ENCODE peak calls at places on chromosome 21, in six cellular contexts. X is nephron progenitor cell; D is GM12891; R is progenitor cell of endocrine pancreas; Y is activated CD4-positive, alpha-beta T cell treated with anti-CD3 and anti-CD28 coated beads for 24 hours; V is activated CD8-positive, alpha-beta memory T cell treated with anti-CD3 and anti-CD28 coated beads for 48 hours. G is an unnamed sample.

GRCh38 chr21:44392916-44393315 is 39.5 kb downstream of the TRPM2 start:
- DNase-seq in X (no peak), D (no peak), R (no peak), Y (no peak), V (no peak), G (no peak)

GRCh38 chr21:41671212-41671762 is 95.6 kb downstream of the RIPK4 start:
- DNase-seq in X (no peak), D (no peak), R (no peak), Y (no peak), V (no peak), G (no peak)

GRCh38 chr21:38156200-38156599 is 100.6 kb upstream of the KCNJ15 start:
- DNase-seq in X (no peak), D (no peak), R (no peak), Y (no peak), V (no peak), G (no peak)

GRCh38 chr21:44814498-44815023 is 3.3 kb downstream of the SUMO3 start:
- DNase-seq in X (no peak), D (no peak), R (no peak), Y (no peak), V (no peak), G (no peak)

GRCh38 chr21:45300786-45301520 is 13.3 kb upstream of the POFUT2 start:
- DNase-seq in X (no peak), D (no peak), R (no peak), Y (no peak), V (no peak), G (no peak)

GRCh38 chr21:33299181-33299752 is 25.5 kb upstream of the IFNAR1 start:
- DNase-seq in X (no peak), D (peak), R (no peak), Y (peak), V (no peak), G (peak)

GRCh38 chr21:45615145-45615711 is 28.3 kb upstream of the PCBP3 start:
- DNase-seq in X (no peak), D (peak), R (no peak), Y (peak), V (peak), G (no peak)

GRCh38 chr21:29208666-29209059 is 78.2 kb downstream of the MAP3K7CL start:
- DNase-seq in X (no peak), D (no peak), R (no peak), Y (no peak), V (no peak), G (no peak)

GRCh38 chr21:15211491-15212133 is 146.8 kb upstream of the NRIP1 start:
- DNase-seq in X (no peak), D (no peak), R (no peak), Y (no peak), V (no peak), G (no peak)

GRCh38 chr21:34243562-34243961 is 120.2 kb upstream of the KCNE2 start:
- DNase-seq in X (peak), D (no peak), R (no peak), Y (peak), V (no peak), G (peak)

GRCh38 chr21:37580690-37581089 is 214.1 kb downstream of the DYRK1A start:
- DNase-seq in X (no peak), D (no peak), R (no peak), Y (no peak), V (no peak), G (no peak)

GRCh38 chr21:35641271-35642016 is 418.9 kb downstream of the SETD4 start:
- DNase-seq in X (no peak), D (no peak), R (no peak), Y (no peak), V (no peak), G (no peak)

GRCh38 chr21:36861924-36862323 is 104.5 kb downstream of the HLCS start:
- DNase-seq in X (no peak), D (no peak), R (no peak), Y (no peak), V (no peak), G (no peak)

GRCh38 chr21:41725421-41726021 is 41.3 kb downstream of the RIPK4 start:
- DNase-seq in X (peak), D (no peak), R (no peak), Y (no peak), V (no peak), G (peak)

GRCh38 chr21:20257052-20257451 is 741.2 kb upstream of the NCAM2 start:
- DNase-seq in X (no peak), D (no peak), R (no peak), Y (no peak), V (no peak), G (no peak)

GRCh38 chr21:42086969-42087368 is 15.9 kb downstream of the UMODL1 start:
- DNase-seq in X (no peak), D (no peak), R (no peak), Y (no peak), V (no peak), G (no peak)

GRCh38 chr21:34524671-34525601 is 12.9 kb upstream of the KCNE1 start:
- DNase-seq in X (peak), D (no peak), R (no peak), Y (no peak), V (no peak), G (peak)

GRCh38 chr21:39633770-39634181 is 21.0 kb downstream of the B3GALT5 start:
- DNase-seq in X (no peak), D (no peak), R (no peak), Y (no peak), V (no peak), G (no peak)

GRCh38 chr21:26061437-26061836 is 109.1 kb downstream of the APP start:
- DNase-seq in X (no peak), D (no peak), R (no peak), Y (no peak), V (no peak), G (no peak)

GRCh38 chr21:30138483-30138882 is 28.1 kb downstream of the CLDN17 start:
- DNase-seq in X (no peak), D (no peak), R (no peak), Y (no peak), V (no peak), G (no peak)

GRCh38 chr21:37682908-37683307 is 233.3 kb downstream of the KCNJ6 start:
- DNase-seq in X (no peak), D (no peak), R (no peak), Y (no peak), V (no peak), G (no peak)

GRCh38 chr21:44996501-44996921 is 56.7 kb downstream of the SLX9 start:
- DNase-seq in X (no peak), D (no peak), R (no peak), Y (no peak), V (no peak), G (no peak)

GRCh38 chr21:31252091-31252490 is 92.0 kb downstream of the TIAM1 start:
- DNase-seq in X (no peak), D (no peak), R (no peak), Y (no peak), V (no peak), G (no peak)

GRCh38 chr21:32587112-32587511 is 1.8 kb upstream of the TCP10L start:
- DNase-seq in X (no peak), D (no peak), R (no peak), Y (no peak), V (no peak), G (no peak)

GRCh38 chr21:46153259-46154154 is 1.9 kb downstream of the FTCD start:
- DNase-seq in X (peak), D (peak), R (peak), Y (no peak), V (no peak), G (peak)

GRCh38 chr21:44495641-44496040 is 40.3 kb downstream of the LRRC3 start:
- DNase-seq in X (no peak), D (no peak), R (no peak), Y (no peak), V (no peak), G (no peak)

GRCh38 chr21:36747815-36748381 is 49.0 kb downstream of the SIM2 start:
- DNase-seq in X (peak), D (peak), R (peak), Y (peak), V (peak), G (peak)

GRCh38 chr21:43369124-43369523 is 57.8 kb downstream of the SIK1 start:
- DNase-seq in X (no peak), D (no peak), R (no peak), Y (no peak), V (no peak), G (no peak)

GRCh38 chr21:25639167-25639921 is at the start of gene JAM2:
- DNase-seq in X (peak), D (peak), R (peak), Y (no peak), V (peak), G (peak)